ENCODE peak calls at places on chromosomes 11 and 22, in six cellular contexts. L is tibial nerve, M is IMR-90, F is A549, Q is HCT116, V is GM12865. Z is an unnamed sample.

GRCh38 chr11:30016588-30017363 is at the start of gene KCNA4:
- DNase-seq in M (no peak), F (peak), L (no peak), V (no peak), Q (no peak), Z (no peak)

GRCh38 chr11:68536706-68537105 is 76.2 kb downstream of the PPP6R3 start:
- DNase-seq in Q (no peak), F (no peak), V (no peak), L (no peak), M (no peak), Z (no peak)

GRCh38 chr11:19992162-19992561 is 168.1 kb downstream of the DBX1 start:
- DNase-seq in F (no peak), Q (no peak), V (no peak), L (no peak), M (no peak), Z (no peak)

GRCh38 chr11:61079416-61080150 is 22.7 kb upstream of the CD5 start:
- DNase-seq in L (no peak), F (no peak), Q (no peak), V (no peak), M (no peak), Z (no peak)

GRCh38 chr11:122337241-122338176 is 221.5 kb upstream of the BLID start:
- DNase-seq in Q (no peak), F (no peak), L (no peak), V (no peak), M (no peak), Z (no peak)

GRCh38 chr11:19890308-19890707 is 177.7 kb downstream of the NAV2 start:
- DNase-seq in Q (no peak), L (no peak), V (no peak), F (peak), M (peak), Z (peak)

GRCh38 chr22:43670545-43670944 is 141.6 kb downstream of the EFCAB6 start:
- DNase-seq in Q (no peak), V (no peak), M (no peak), F (no peak), L (no peak), Z (no peak)

GRCh38 chr11:117670443-117670842 is 126.6 kb downstream of the DSCAML1 start:
- DNase-seq in L (no peak), M (no peak), V (no peak), Q (no peak), F (no peak), Z (no peak)

GRCh38 chr11:57983211-57983610 is 40.5 kb upstream of the OR9Q1 start:
- DNase-seq in Q (no peak), M (no peak), L (no peak), V (no peak), F (no peak), Z (no peak)

GRCh38 chr11:117064275-117064674 is 34.0 kb downstream of the SIK3 start:
- DNase-seq in L (no peak), Q (no peak), V (no peak), M (peak), F (no peak), Z (no peak)

GRCh38 chr11:28962492-28962891 is 854.3 kb downstream of the METTL15 start:
- DNase-seq in L (no peak), F (no peak), V (no peak), M (no peak), Q (no peak), Z (no peak)

GRCh38 chr11:28964811-28965210 is 856.6 kb downstream of the METTL15 start:
- DNase-seq in V (no peak), L (no peak), M (peak), F (no peak), Q (no peak), Z (no peak)

GRCh38 chr11:28963189-28963588 is 855.0 kb downstream of the METTL15 start:
- DNase-seq in Q (no peak), V (no peak), M (peak), F (no peak), L (no peak), Z (no peak)

GRCh38 chr11:28966951-28967350 is 858.8 kb downstream of the METTL15 start:
- DNase-seq in L (no peak), F (no peak), V (no peak), M (peak), Q (no peak), Z (no peak)

GRCh38 chr11:28965824-28966223 is 857.6 kb downstream of the METTL15 start:
- DNase-seq in V (no peak), F (no peak), M (no peak), L (no peak), Q (no peak), Z (no peak)
- TF ChIP-seq CTCF in V (no peak), F (no peak), M (no peak), L (no peak), Q (no peak), Z (no peak)

DNA sequence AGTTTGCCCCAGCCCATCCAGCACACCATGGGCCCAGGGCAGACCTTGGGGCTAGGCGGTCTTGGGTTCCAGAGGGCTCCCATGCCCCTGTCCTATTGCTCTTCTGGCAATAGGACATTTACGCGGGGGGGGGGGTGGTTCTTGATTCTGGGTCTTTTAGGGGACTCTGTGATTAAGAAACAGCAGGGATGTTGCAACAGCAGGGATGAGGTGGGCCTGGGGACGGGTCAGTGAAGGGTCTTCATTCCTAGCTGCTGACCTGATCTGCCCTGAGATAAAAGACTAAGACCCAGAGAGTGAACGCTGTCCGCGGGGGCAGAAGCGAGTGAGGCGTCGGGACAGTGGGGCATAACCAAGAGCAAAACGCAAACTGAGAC is 418 bp upstream of the ADAMTS15 start:
- DNase-seq in M (no peak), Q (no peak), L (no peak), V (no peak), F (no peak), Z (no peak)
- H3K4me3 ChIP-seq in M (peak), Q (peak), L (peak), V (no peak), F (peak), Z (peak)

DNA sequence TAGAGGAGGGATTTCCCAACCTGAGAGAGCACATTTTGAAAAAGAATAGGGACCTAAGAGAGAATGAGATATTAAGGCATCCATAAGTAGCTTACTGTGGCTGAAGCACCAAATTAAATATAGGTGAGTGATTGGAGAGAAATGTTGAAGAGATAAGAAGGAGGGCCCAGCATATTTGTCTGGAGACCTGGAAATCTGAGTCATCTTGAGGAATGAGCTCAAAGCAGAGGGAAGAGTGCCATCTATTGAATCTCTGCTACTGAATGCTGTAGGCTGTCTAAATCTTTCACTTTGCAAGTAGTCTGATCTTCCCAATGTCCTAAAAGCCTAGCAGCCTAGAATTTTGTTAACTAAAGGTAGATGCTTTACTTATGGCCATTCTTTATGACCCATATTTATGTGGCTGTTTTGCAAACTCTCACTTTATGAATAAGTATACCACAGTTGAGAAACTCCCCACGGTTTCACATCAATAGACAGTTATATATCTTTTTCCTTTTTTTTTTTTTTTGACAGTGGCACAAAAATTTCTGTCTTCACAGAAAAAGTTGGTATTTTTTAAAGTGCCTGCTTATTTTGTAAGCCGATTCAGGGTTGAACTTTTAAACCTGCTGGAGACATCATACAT is 2093.5 kb downstream of the LRRC4C start:
- DNase-seq in F (peak), M (no peak), L (no peak), V (no peak), Q (no peak), Z (no peak)
- TF ChIP-seq CTCF in F (peak), M (no peak), L (no peak), V (no peak), Q (no peak), Z (no peak)

DNA sequence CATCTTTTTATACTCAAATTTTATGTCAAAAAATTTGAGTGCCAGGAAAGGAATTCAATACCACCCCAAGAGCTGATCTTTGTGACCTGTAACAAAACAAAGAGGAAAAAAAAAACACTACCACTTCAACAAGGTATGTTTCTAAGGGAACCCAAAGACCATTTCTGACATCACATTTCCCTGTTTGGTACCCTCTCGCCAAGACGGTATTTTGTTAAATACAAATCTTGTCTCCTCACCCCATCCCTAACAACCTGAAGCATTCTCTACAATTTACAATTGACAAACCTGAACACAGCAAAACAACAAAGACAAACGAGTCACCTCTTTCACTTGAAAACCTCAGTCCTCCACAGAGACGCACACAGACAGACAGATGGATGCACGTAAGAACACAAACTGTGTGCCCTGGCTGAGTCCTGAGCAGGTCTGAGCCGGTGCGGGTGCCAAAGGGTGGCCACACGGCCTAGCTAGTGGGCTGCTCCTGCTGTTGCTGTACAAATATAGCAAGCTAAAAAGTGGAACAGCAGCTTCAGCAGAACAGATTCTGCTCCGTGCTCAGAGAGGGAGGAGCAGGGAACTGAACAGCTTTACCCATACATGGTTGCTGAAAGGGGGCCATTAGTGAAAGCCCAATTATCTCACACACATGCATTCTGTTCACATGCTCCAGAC is 28.6 kb downstream of the CELF1 start:
- DNase-seq in F (no peak), M (no peak), Q (no peak), L (no peak), V (no peak), Z (no peak)
- H3K4me3 ChIP-seq in F (no peak), M (no peak), Q (no peak), L (no peak), V (peak), Z (no peak)

Z was measured in HFF-Myc.